ENCODE peak calls at places on chromosomes 2 and 18, in six cellular contexts. I is NCI-H446 treated with DMSO at 0.1 percent for 48 hours; Y is A172; P is NB4; O is activated CD4-positive, alpha-beta T cell treated with anti-CD3 and anti-CD28 coated beads, Interleukin-2, amount 50 U/mL, for 4 hours; H is NCI-H774. A is an unnamed sample.

GRCh38 chr2:98907966-98908905 is 27.8 kb downstream of the CRACDL start:
- DNase-seq in I (no peak), Y (no peak), P (no peak), O (no peak), H (no peak), A (no peak)

GRCh38 chr2:177172034-177172880 is 40.3 kb upstream of the HNRNPA3 start:
- DNase-seq in I (no peak), Y (peak; percentile 95), P (no peak), O (no peak), H (no peak), A (no peak)

GRCh38 chr2:66578067-66578852 is 143.3 kb downstream of the MEIS1 start:
- DNase-seq in I (no peak), Y (peak; percentile 52), P (no peak), O (no peak), H (no peak), A (no peak)

GRCh38 chr2:204365778-204366177 is 179.5 kb upstream of the PARD3B start:
- DNase-seq in I (no peak), Y (no peak), P (no peak), O (no peak), H (no peak), A (no peak)

GRCh38 chr2:191758420-191759199 is 80.7 kb downstream of the NABP1 start:
- DNase-seq in I (peak; percentile 75), Y (peak; percentile 79), P (peak; percentile 82), O (peak; percentile 44), H (no peak), A (peak; percentile 91)

GRCh38 chr2:220001693-220002260 is 374.3 kb downstream of the SLC4A3 start:
- DNase-seq in I (no peak), Y (peak; percentile 53), P (no peak), O (no peak), H (no peak), A (no peak)

GRCh38 chr18:58829263-58829662 is 35.4 kb upstream of the ZNF532 start:
- DNase-seq in I (no peak), Y (no peak), P (no peak), O (no peak), H (no peak), A (no peak)

GRCh38 chr2:96254592-96254991 is 11.2 kb downstream of the TMEM127 start:
- DNase-seq in I (no peak), Y (no peak), P (no peak), O (no peak), H (no peak), A (no peak)

GRCh38 chr2:79717364-79718007 is 204.6 kb downstream of the CTNNA2 start:
- DNase-seq in I (no peak), Y (peak; percentile 99), P (no peak), O (no peak), H (no peak), A (peak; percentile 47)

GRCh38 chr2:157024129-157024528 is 233.4 kb upstream of the GALNT5 start:
- DNase-seq in I (no peak), Y (no peak), P (no peak), O (no peak), H (no peak), A (no peak)

GRCh38 chr2:67986258-67986657 is 76.5 kb downstream of the C1D start:
- DNase-seq in I (no peak), Y (no peak), P (no peak), O (no peak), H (no peak), A (no peak)

GRCh38 chr2:67684991-67685390 is 287.9 kb downstream of the ETAA1 start:
- DNase-seq in I (no peak), Y (no peak), P (no peak), O (no peak), H (no peak), A (no peak)

GRCh38 chr2:148664229-148664628 is 19.7 kb downstream of the EPC2 start:
- DNase-seq in I (no peak), Y (no peak), P (no peak), O (no peak), H (no peak), A (no peak)

GRCh38 chr2:239824051-239824694 is 201.0 kb downstream of the NDUFA10 start:
- DNase-seq in I (no peak), Y (peak; percentile 54), P (peak; percentile 20), O (no peak), H (peak; percentile 40), A (peak; percentile 22)

GRCh38 chr2:146415291-146415690 is 1429.5 kb upstream of the ACVR2A start:
- DNase-seq in I (no peak), Y (no peak), P (no peak), O (no peak), H (no peak), A (no peak)

GRCh38 chr2:8453904-8454302 is 228.0 kb upstream of the ID2 start:
- DNase-seq in I (no peak), Y (peak; percentile 74), P (no peak), O (no peak), H (no peak), A (no peak)

GRCh38 chr2:186307871-186308270 is 178.2 kb upstream of the ZC3H15 start:
- DNase-seq in I (no peak), Y (no peak), P (no peak), O (no peak), H (no peak), A (no peak)

A was measured in OCI-M1.